ENCODE peak calls at places on chromosomes 3 and 15, in five cellular contexts. U is T follicular helper cell, Z is Daoy, V is GM20000, K is B cell. T is an unnamed sample.

GRCh38 chr3:112881891-112882290 is 35.2 kb upstream of the CD200R1L start:
- DNase-seq in U (no peak), Z (no peak), V (no peak), K (no peak), T (no peak)

GRCh38 chr3:197700095-197700494 is 36.6 kb downstream of the RUBCN start:
- DNase-seq in U (no peak), Z (no peak), V (no peak), K (no peak), T (peak; percentile 55)

GRCh38 chr3:31882895-31883294 is 98.2 kb downstream of the OSBPL10 start:
- DNase-seq in U (no peak), Z (no peak), V (no peak), K (no peak), T (no peak)

GRCh38 chr15:78715439-78715838 is 74.4 kb upstream of the CHRNB4 start:
- DNase-seq in U (no peak), Z (peak; percentile 34), V (no peak), K (no peak), T (peak; percentile 29)

GRCh38 chr3:195114026-195114425 is 156.9 kb downstream of the XXYLT1 start:
- DNase-seq in U (no peak), Z (peak; percentile 37), V (no peak), K (no peak), T (no peak)

GRCh38 chr3:9687514-9687913 is 16.1 kb upstream of the CPNE9 start:
- DNase-seq in U (no peak), Z (no peak), V (no peak), K (no peak), T (no peak)

GRCh38 chr3:12967751-12968209 is 105.4 kb downstream of the IQSEC1 start:
- DNase-seq in U (peak; percentile 84), Z (peak; percentile 89), V (peak; percentile 100), K (peak; percentile 100), T (peak; percentile 86)

GRCh38 chr3:122563717-122564025 is 429 bp downstream of the PARP9 start:
- DNase-seq in U (no peak), Z (peak; percentile 25), V (peak; percentile 34), K (no peak), T (peak; percentile 34)

GRCh38 chr15:50138391-50138790 is 19.4 kb upstream of the ATP8B4 start:
- DNase-seq in U (no peak), Z (no peak), V (no peak), K (no peak), T (peak; percentile 17)

GRCh38 chr3:38556640-38557358 is 60.7 kb downstream of the EXOG start:
- DNase-seq in U (no peak), Z (no peak), V (no peak), K (no peak), T (no peak)

GRCh38 chr3:17444865-17445264 is 297.6 kb downstream of the TBC1D5 start:
- DNase-seq in U (no peak), Z (no peak), V (no peak), K (no peak), T (no peak)

GRCh38 chr3:197540961-197541377 is 14.8 kb downstream of the BDH1 start:
- DNase-seq in U (no peak), Z (no peak), V (no peak), K (no peak), T (no peak)

GRCh38 chr15:48086162-48086561 is 34.6 kb upstream of the SLC24A5 start:
- DNase-seq in U (no peak), Z (no peak), V (no peak), K (no peak), T (no peak)

GRCh38 chr3:53074366-53074696 is 28.5 kb upstream of the SFMBT1 start:
- DNase-seq in U (no peak), Z (no peak), V (no peak), K (no peak), T (no peak)

GRCh38 chr3:101195951-101196713 is 124.2 kb downstream of the IMPG2 start:
- DNase-seq in U (no peak), Z (peak; percentile 39), V (peak; percentile 12), K (no peak), T (peak; percentile 85)

GRCh38 chr15:89052474-89052873 is 35.8 kb upstream of the ABHD2 start:
- DNase-seq in U (no peak), Z (peak; percentile 32), V (no peak), K (no peak), T (peak; percentile 29)

GRCh38 chr3:42185044-42185443 is 80.9 kb downstream of the CCK start:
- DNase-seq in U (no peak), Z (no peak), V (no peak), K (no peak), T (peak; percentile 70)

GRCh38 chr15:73699249-73700040 is 15.3 kb downstream of the CD276 start:
- DNase-seq in U (no peak), Z (no peak), V (no peak), K (no peak), T (no peak)

GRCh38 chr3:173065543-173065970 is 75.5 kb downstream of the SPATA16 start:
- DNase-seq in U (no peak), Z (peak; percentile 78), V (no peak), K (no peak), T (peak; percentile 28)

GRCh38 chr3:4322635-4323034 is 19.5 kb downstream of the SETMAR start:
- DNase-seq in U (no peak), Z (no peak), V (no peak), K (no peak), T (no peak)

GRCh38 chr15:80989110-80989517 is 505 bp downstream of the MESD start:
- DNase-seq in U (no peak), Z (no peak), V (no peak), K (no peak), T (no peak)

GRCh38 chr15:42921049-42921731 is 612 bp upstream of the TTBK2 start:
- DNase-seq in U (peak; percentile 10), Z (peak; percentile 10), V (peak; percentile 22), K (no peak), T (peak; percentile 54)

GRCh38 chr3:187186801-187187421 is 10.4 kb upstream of the RTP1 start:
- DNase-seq in U (no peak), Z (peak; percentile 87), V (no peak), K (no peak), T (peak; percentile 69)

GRCh38 chr15:60363903-60364302 is 33.9 kb downstream of the ANXA2 start:
- DNase-seq in U (no peak), Z (no peak), V (no peak), K (no peak), T (no peak)

GRCh38 chr15:96406701-96407100 is 76.2 kb downstream of the NR2F2 start:
- DNase-seq in U (no peak), Z (no peak), V (no peak), K (no peak), T (no peak)

GRCh38 chr3:81419196-81419595 is 342.2 kb downstream of the GBE1 start:
- DNase-seq in U (no peak), Z (no peak), V (peak; percentile 8), K (no peak), T (peak; percentile 49)

GRCh38 chr3:53712817-53713388 is 133.3 kb downstream of the CHDH start:
- DNase-seq in U (no peak), Z (no peak), V (peak; percentile 38), K (no peak), T (no peak)

GRCh38 chr15:87365221-87365620 is 891.3 kb downstream of the NTRK3 start:
- DNase-seq in U (no peak), Z (peak; percentile 66), V (no peak), K (no peak), T (peak; percentile 81)

T was measured in ELR.